ENCODE peak calls at places on chromosomes 13 and 19, in eight cellular contexts. One of them, this sample, is unnamed.

GRCh38 chr19:54959840-54960239 is 6.3 kb upstream of the NLRP2 start:
- DNase-seq in activated gamma-delta T cell treated with anti-CD3 and anti-CD28 coated beads, Interleukin-2, amount 50 U/mL, for 16 hours: no peak
- DNase-seq in activated naive CD8-positive, alpha-beta T cell treated with anti-CD3 and anti-CD28 coated beads for 36 hours: no peak
- DNase-seq in H54: no peak
- DNase-seq in lower leg skin: no peak
- DNase-seq in M059J: peak; percentile 20
- DNase-seq in neural crest cell: no peak
- DNase-seq in B cell: peak; percentile 62
- DNase-seq in this sample: no peak

GRCh38 chr19:50909240-50910070 is 1.7 kb downstream of the KLK4 start:
- DNase-seq in activated gamma-delta T cell treated with anti-CD3 and anti-CD28 coated beads, Interleukin-2, amount 50 U/mL, for 16 hours: no peak
- DNase-seq in activated naive CD8-positive, alpha-beta T cell treated with anti-CD3 and anti-CD28 coated beads for 36 hours: peak; percentile 51
- DNase-seq in H54: no peak
- DNase-seq in lower leg skin: no peak
- DNase-seq in M059J: peak; percentile 33
- DNase-seq in neural crest cell: peak; percentile 73
- DNase-seq in B cell: peak; percentile 57
- DNase-seq in this sample: peak; percentile 53

GRCh38 chr13:73138967-73139491 is 80.2 kb downstream of the KLF5 start:
- DNase-seq in activated gamma-delta T cell treated with anti-CD3 and anti-CD28 coated beads, Interleukin-2, amount 50 U/mL, for 16 hours: no peak
- DNase-seq in activated naive CD8-positive, alpha-beta T cell treated with anti-CD3 and anti-CD28 coated beads for 36 hours: no peak
- DNase-seq in H54: no peak
- DNase-seq in lower leg skin: no peak
- DNase-seq in M059J: no peak
- DNase-seq in neural crest cell: no peak
- DNase-seq in B cell: no peak
- DNase-seq in this sample: no peak

GRCh38 chr19:6223461-6224307 is 56.1 kb downstream of the MLLT1 start:
- DNase-seq in activated gamma-delta T cell treated with anti-CD3 and anti-CD28 coated beads, Interleukin-2, amount 50 U/mL, for 16 hours: no peak
- DNase-seq in activated naive CD8-positive, alpha-beta T cell treated with anti-CD3 and anti-CD28 coated beads for 36 hours: no peak
- DNase-seq in H54: no peak
- DNase-seq in lower leg skin: peak; percentile 85
- DNase-seq in M059J: no peak
- DNase-seq in neural crest cell: no peak
- DNase-seq in B cell: no peak
- DNase-seq in this sample: no peak

GRCh38 chr19:51660975-51661600 is 14.5 kb upstream of the SIGLEC14 start:
- DNase-seq in activated gamma-delta T cell treated with anti-CD3 and anti-CD28 coated beads, Interleukin-2, amount 50 U/mL, for 16 hours: peak; percentile 28
- DNase-seq in activated naive CD8-positive, alpha-beta T cell treated with anti-CD3 and anti-CD28 coated beads for 36 hours: peak; percentile 66
- DNase-seq in H54: peak; percentile 45
- DNase-seq in lower leg skin: no peak
- DNase-seq in M059J: peak; percentile 75
- DNase-seq in neural crest cell: peak; percentile 88
- DNase-seq in B cell: peak; percentile 84
- DNase-seq in this sample: no peak

GRCh38 chr13:46137627-46138026 is 32.8 kb upstream of the CPB2 start:
- DNase-seq in activated gamma-delta T cell treated with anti-CD3 and anti-CD28 coated beads, Interleukin-2, amount 50 U/mL, for 16 hours: no peak
- DNase-seq in activated naive CD8-positive, alpha-beta T cell treated with anti-CD3 and anti-CD28 coated beads for 36 hours: no peak
- DNase-seq in H54: no peak
- DNase-seq in lower leg skin: no peak
- DNase-seq in M059J: no peak
- DNase-seq in neural crest cell: no peak
- DNase-seq in B cell: no peak
- DNase-seq in this sample: no peak

GRCh38 chr19:31969955-31970545 is 375.4 kb upstream of the ZNF507 start:
- DNase-seq in activated gamma-delta T cell treated with anti-CD3 and anti-CD28 coated beads, Interleukin-2, amount 50 U/mL, for 16 hours: no peak
- DNase-seq in activated naive CD8-positive, alpha-beta T cell treated with anti-CD3 and anti-CD28 coated beads for 36 hours: no peak
- DNase-seq in H54: no peak
- DNase-seq in lower leg skin: no peak
- DNase-seq in M059J: no peak
- DNase-seq in neural crest cell: no peak
- DNase-seq in B cell: no peak
- DNase-seq in this sample: no peak

GRCh38 chr19:28291874-28292273 is 921.1 kb downstream of the UQCRFS1 start:
- DNase-seq in activated gamma-delta T cell treated with anti-CD3 and anti-CD28 coated beads, Interleukin-2, amount 50 U/mL, for 16 hours: no peak
- DNase-seq in activated naive CD8-positive, alpha-beta T cell treated with anti-CD3 and anti-CD28 coated beads for 36 hours: no peak
- DNase-seq in H54: no peak
- DNase-seq in lower leg skin: no peak
- DNase-seq in M059J: no peak
- DNase-seq in neural crest cell: no peak
- DNase-seq in B cell: no peak
- DNase-seq in this sample: no peak

GRCh38 chr13:91158015-91158390 is 189.5 kb upstream of the MIR17HG start:
- DNase-seq in activated gamma-delta T cell treated with anti-CD3 and anti-CD28 coated beads, Interleukin-2, amount 50 U/mL, for 16 hours: no peak
- DNase-seq in activated naive CD8-positive, alpha-beta T cell treated with anti-CD3 and anti-CD28 coated beads for 36 hours: no peak
- DNase-seq in H54: no peak
- DNase-seq in lower leg skin: no peak
- DNase-seq in M059J: no peak
- DNase-seq in neural crest cell: no peak
- DNase-seq in B cell: no peak
- DNase-seq in this sample: no peak

This sample was measured in NCI-H1048.